ENCODE peak calls at places on chromosomes 11 and 22, in five cellular contexts. K is AML-193, N is foreskin fibroblast, P is aorta, O is NCI-H1417 treated with DMSO at 0.1 percent for 48 hours. R is an unnamed sample.

GRCh38 chr11:842370-843002 is at the start of the genes POLR2L and TSPAN4:
- DNase-seq in O (no peak), P (peak), K (peak), N (peak), R (peak)

GRCh38 chr11:44096360-44097188 is 1.1 kb downstream of the EXT2 start:
- DNase-seq in N (peak), K (peak), O (no peak), P (no peak), R (peak)

GRCh38 chr11:64566042-64566914 is 24.7 kb upstream of the SLC22A12 start:
- DNase-seq in N (peak), P (no peak), O (no peak), K (no peak), R (no peak)

GRCh38 chr22:47784367-47784983 is 1022.0 kb downstream of the TBC1D22A start:
- DNase-seq in P (no peak), K (no peak), O (no peak), N (no peak), R (no peak)

GRCh38 chr11:112128483-112129121 is 35.3 kb downstream of the IL18 start:
- DNase-seq in N (peak), P (peak), O (no peak), K (no peak), R (no peak)

GRCh38 chr11:125625225-125625593 is 246 bp downstream of the CHEK1 start:
- DNase-seq in P (no peak), K (peak), N (no peak), O (peak), R (no peak)

GRCh38 chr11:1401656-1402221 is 12.0 kb downstream of the BRSK2 start:
- DNase-seq in K (peak), P (peak), O (no peak), N (peak), R (peak)

GRCh38 chr11:123546515-123546914 is 107.9 kb downstream of the SCN3B start:
- DNase-seq in N (peak), O (no peak), K (no peak), P (no peak), R (no peak)

GRCh38 chr11:121451982-121452608 is at the start of gene SORL1:
- DNase-seq in O (peak), N (peak), K (peak), P (peak), R (peak)

GRCh38 chr11:112516261-112516660 is 255.6 kb upstream of the PLET1 start:
- DNase-seq in K (no peak), N (no peak), P (no peak), O (no peak), R (no peak)

GRCh38 chr11:66332371-66333219 is 3.6 kb downstream of the RIN1 start:
- DNase-seq in N (no peak), O (no peak), K (no peak), P (peak), R (no peak)

GRCh38 chr22:31179345-31179744 is 19.4 kb downstream of the RNF185 start:
- DNase-seq in O (no peak), K (no peak), P (no peak), N (peak), R (no peak)

GRCh38 chr11:106471273-106471672 is 393.8 kb downstream of the AASDHPPT start:
- DNase-seq in O (no peak), K (no peak), N (peak), P (no peak), R (no peak)

GRCh38 chr11:68297812-68298658 is 14.4 kb upstream of the LRP5 start:
- DNase-seq in N (peak), O (no peak), P (peak), K (peak), R (peak)

GRCh38 chr11:103295704-103296103 is 186.5 kb downstream of the DYNC2H1 start:
- DNase-seq in N (no peak), P (no peak), O (no peak), K (no peak), R (no peak)

GRCh38 chr22:26068571-26068970 is 100.7 kb upstream of the SEZ6L start:
- DNase-seq in N (no peak), O (no peak), P (no peak), K (no peak), R (no peak)

GRCh38 chr11:93287434-93287833 is 43.1 kb upstream of the DEUP1 start:
- DNase-seq in O (no peak), N (no peak), K (no peak), P (no peak), R (no peak)

GRCh38 chr22:24164243-24164642 is 17.0 kb upstream of the SUSD2 start:
- DNase-seq in P (no peak), O (no peak), N (no peak), K (no peak), R (no peak)